ENCODE peak calls at places on chromosomes 3 and 15, in six cellular contexts. One of them, this sample, is unnamed.

GRCh38 chr3:128353361-128353965 is 113.2 kb downstream of the DNAJB8 start:
- DNase-seq in fibroblast of lung: no peak
- DNase-seq in PC-3: no peak
- DNase-seq in ovary: no peak
- DNase-seq in lung: no peak
- DNase-seq in upper lobe of right lung: no peak
- DNase-seq in this sample: no peak

GRCh38 chr15:69107025-69107620 is 53.3 kb upstream of the GLCE start:
- DNase-seq in fibroblast of lung: no peak
- DNase-seq in PC-3: peak; percentile 72
- DNase-seq in ovary: no peak
- DNase-seq in lung: no peak
- DNase-seq in upper lobe of right lung: no peak
- DNase-seq in this sample: peak; percentile 73

GRCh38 chr15:22895465-22896190 is 57.2 kb downstream of the NIPA2 start:
- DNase-seq in fibroblast of lung: peak; percentile 29
- DNase-seq in PC-3: peak; percentile 98
- DNase-seq in ovary: no peak
- DNase-seq in lung: no peak
- DNase-seq in upper lobe of right lung: no peak
- DNase-seq in this sample: peak; percentile 99

GRCh38 chr3:125351814-125352456 is 23.2 kb downstream of the ZNF148 start:
- DNase-seq in fibroblast of lung: peak; percentile 81
- DNase-seq in PC-3: peak; percentile 47
- DNase-seq in ovary: no peak
- DNase-seq in lung: no peak
- DNase-seq in upper lobe of right lung: no peak
- DNase-seq in this sample: no peak

GRCh38 chr3:24583004-24583403 is 88.4 kb upstream of the THRB start:
- DNase-seq in fibroblast of lung: peak; percentile 40
- DNase-seq in PC-3: peak; percentile 60
- DNase-seq in ovary: no peak
- DNase-seq in lung: no peak
- DNase-seq in upper lobe of right lung: no peak
- DNase-seq in this sample: peak; percentile 51

GRCh38 chr15:100334015-100334414 is 7.8 kb downstream of the ADAMTS17 start:
- DNase-seq in fibroblast of lung: no peak
- DNase-seq in PC-3: no peak
- DNase-seq in ovary: no peak
- DNase-seq in lung: no peak
- DNase-seq in upper lobe of right lung: no peak
- DNase-seq in this sample: no peak

GRCh38 chr3:65854606-65855304 is 184.0 kb downstream of the MAGI1 start:
- DNase-seq in fibroblast of lung: no peak
- DNase-seq in PC-3: peak; percentile 27
- DNase-seq in ovary: no peak
- DNase-seq in lung: no peak
- DNase-seq in upper lobe of right lung: no peak
- DNase-seq in this sample: peak; percentile 48

GRCh38 chr3:116863842-116864626 is 154.5 kb downstream of the TUSC7 start:
- DNase-seq in fibroblast of lung: peak; percentile 76
- DNase-seq in PC-3: peak; percentile 52
- DNase-seq in ovary: no peak
- DNase-seq in lung: no peak
- DNase-seq in upper lobe of right lung: no peak
- DNase-seq in this sample: peak; percentile 64

GRCh38 chr3:185283374-185283935 is 29.6 kb upstream of the EHHADH start:
- DNase-seq in fibroblast of lung: no peak
- DNase-seq in PC-3: peak; percentile 50
- DNase-seq in ovary: no peak
- DNase-seq in lung: no peak
- DNase-seq in upper lobe of right lung: no peak
- DNase-seq in this sample: peak; percentile 48

DNA sequence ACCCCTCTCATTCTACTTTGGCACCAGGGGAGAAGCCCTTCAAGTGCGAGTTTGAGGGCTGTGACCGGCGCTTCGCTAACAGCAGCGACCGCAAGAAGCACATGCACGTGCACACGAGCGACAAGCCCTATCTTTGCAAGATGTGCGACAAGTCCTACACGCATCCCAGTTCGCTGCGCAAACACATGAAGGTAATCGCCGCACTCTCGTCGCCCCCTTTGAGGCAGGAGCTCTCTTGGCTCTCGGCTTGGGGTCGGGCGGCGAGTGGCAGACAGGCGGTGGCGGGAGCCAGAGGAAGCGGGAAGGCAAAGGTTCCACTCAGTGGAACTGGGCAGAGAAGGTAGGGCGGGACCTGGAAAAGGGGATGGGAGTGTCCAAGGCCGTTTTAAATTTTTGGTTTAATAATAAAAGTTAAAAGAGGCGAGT is 3.3 kb downstream of the ZIC1 start:
- DNase-seq in fibroblast of lung: no peak
- DNase-seq in PC-3: no peak
- DNase-seq in ovary: no peak
- DNase-seq in lung: no peak
- DNase-seq in upper lobe of right lung: no peak
- DNase-seq in this sample: no peak
- H3K4me3 ChIP-seq in fibroblast of lung: no peak overlapping the region
- H3K4me3 ChIP-seq in PC-3: no peak overlapping the region
- H3K4me3 ChIP-seq in ovary: no peak overlapping the region
- H3K4me3 ChIP-seq in lung: no peak overlapping the region
- H3K4me3 ChIP-seq in upper lobe of right lung: no peak overlapping the region
- H3K4me3 ChIP-seq in this sample: no peak overlapping the region

DNA sequence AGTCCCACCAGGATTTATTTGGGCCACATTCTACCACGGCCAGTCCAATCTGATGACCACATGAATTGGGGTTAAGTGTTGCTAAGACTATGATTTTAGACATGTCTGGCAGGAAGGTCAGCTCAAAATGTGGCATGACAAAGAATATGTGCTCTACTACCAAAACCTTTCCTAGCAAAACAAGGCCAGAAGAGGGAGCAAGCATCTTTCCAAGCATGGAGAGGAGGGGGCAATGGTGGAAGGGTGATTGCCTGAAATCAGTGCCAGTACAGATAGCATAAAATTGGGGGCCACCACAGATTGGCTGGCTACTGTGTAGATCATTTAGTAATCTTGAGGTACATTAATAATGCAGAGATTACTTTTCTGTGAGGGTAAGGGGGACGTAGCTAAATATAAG is 43.2 kb downstream of the TMEM39A start:
- DNase-seq in fibroblast of lung: no peak
- DNase-seq in PC-3: peak; percentile 41
- DNase-seq in ovary: no peak
- DNase-seq in lung: no peak
- DNase-seq in upper lobe of right lung: no peak
- DNase-seq in this sample: no peak
- TF ChIP-seq CTCF in fibroblast of lung: no peak
- TF ChIP-seq CTCF in PC-3: peak; percentile 57
- TF ChIP-seq CTCF in ovary: no peak
- TF ChIP-seq CTCF in lung: no peak
- TF ChIP-seq CTCF in upper lobe of right lung: no peak
- TF ChIP-seq CTCF in this sample: no peak

GRCh38 chr3:133895208-133896001 is at the start of gene RAB6B:
- DNase-seq in fibroblast of lung: peak; percentile 23
- DNase-seq in PC-3: no peak
- DNase-seq in ovary: peak; percentile 53
- DNase-seq in lung: peak; percentile 28
- DNase-seq in upper lobe of right lung: peak; percentile 71
- DNase-seq in this sample: peak; percentile 39
- H3K4me3 ChIP-seq in fibroblast of lung: peak within 1 kb of the TSS; percentile 51
- H3K4me3 ChIP-seq in PC-3: peak within 1 kb of the TSS; percentile 74
- H3K4me3 ChIP-seq in ovary: peak within 1 kb of the TSS; percentile 51
- H3K4me3 ChIP-seq in lung: peak within 1 kb of the TSS; percentile 71
- H3K4me3 ChIP-seq in upper lobe of right lung: peak within 1 kb of the TSS; percentile 60
- H3K4me3 ChIP-seq in this sample: peak within 1 kb of the TSS; percentile 34

GRCh38 chr3:127082066-127082465 is 99.2 kb downstream of the PLXNA1 start:
- DNase-seq in fibroblast of lung: no peak
- DNase-seq in PC-3: no peak
- DNase-seq in ovary: no peak
- DNase-seq in lung: no peak
- DNase-seq in upper lobe of right lung: peak; percentile 22
- DNase-seq in this sample: no peak
- TF ChIP-seq CTCF in fibroblast of lung: no peak
- TF ChIP-seq CTCF in PC-3: no peak
- TF ChIP-seq CTCF in ovary: no peak
- TF ChIP-seq CTCF in lung: no peak
- TF ChIP-seq CTCF in upper lobe of right lung: no peak
- TF ChIP-seq CTCF in this sample: no peak